ENCODE peak calls at places on chromosomes 6 and 20, in ten cellular contexts. F is Peyer's patch, R is neural progenitor cell, U is psoas muscle, T is A549, A is prostate gland, K is A673, X is esophagus squamous epithelium, B is thoracic aorta, G is esophagus muscularis mucosa. P is an unnamed sample. For H3K4me1, the result is how much of the 10 kb centered on the place peaks cover.

GRCh38 chr6:24719125-24719931 is at the start of gene C6orf62:
- DNase-seq in F (peak), R (peak), U (no peak), T (peak), A (no peak), K (peak), X (no peak), B (no peak), G (no peak), P (peak)

GRCh38 chr20:31490752-31491151 is 15.7 kb downstream of the REM1 start:
- DNase-seq in F (no peak), R (no peak), U (no peak), T (no peak), A (no peak), K (no peak), X (no peak), B (no peak), G (no peak), P (no peak)

GRCh38 chr6:79377830-79378460 is 143.5 kb upstream of the HMGN3 start:
- DNase-seq in F (no peak), R (no peak), U (no peak), T (no peak), A (no peak), K (no peak), X (no peak), B (no peak), G (no peak), P (no peak)

GRCh38 chr20:31641391-31641790 is 3.7 kb downstream of the COX4I2 start:
- DNase-seq in F (no peak), R (no peak), U (no peak), T (no peak), A (no peak), K (no peak), X (no peak), B (no peak), G (no peak), P (no peak)

GRCh38 chr20:49267327-49267726 is 10.5 kb downstream of the ZNFX1 start:
- DNase-seq in F (no peak), R (no peak), U (no peak), T (no peak), A (no peak), K (no peak), X (no peak), B (no peak), G (no peak), P (no peak)

GRCh38 chr20:49586967-49587587 is 19.1 kb upstream of the PTGIS start:
- DNase-seq in F (no peak), R (no peak), U (no peak), T (no peak), A (no peak), K (no peak), X (no peak), B (no peak), G (no peak), P (no peak)

GRCh38 chr6:84967389-84967788 is 203.0 kb upstream of the TBX18 start:
- DNase-seq in F (no peak), R (peak), U (no peak), T (peak), A (no peak), K (peak), X (no peak), B (no peak), G (no peak), P (no peak)

GRCh38 chr6:140379919-140380318 is 1005.5 kb upstream of the CITED2 start:
- DNase-seq in F (no peak), R (no peak), U (no peak), T (no peak), A (no peak), K (no peak), X (no peak), B (no peak), G (no peak), P (no peak)

GRCh38 chr6:54695815-54696214 is 150.8 kb upstream of the FAM83B start:
- DNase-seq in F (no peak), R (no peak), U (no peak), T (no peak), A (no peak), K (no peak), X (no peak), B (no peak), G (no peak), P (no peak)

GRCh38 chr6:54700158-54700557 is 146.4 kb upstream of the FAM83B start:
- DNase-seq in F (no peak), R (no peak), U (no peak), T (no peak), A (no peak), K (no peak), X (no peak), B (no peak), G (no peak), P (no peak)

GRCh38 chr6:54698974-54699373 is 147.6 kb upstream of the FAM83B start:
- DNase-seq in F (no peak), R (no peak), U (no peak), T (no peak), A (no peak), K (no peak), X (no peak), B (no peak), G (no peak), P (no peak)

GRCh38 chr6:54694928-54695532 is 151.5 kb upstream of the FAM83B start:
- DNase-seq in F (no peak), R (no peak), U (no peak), T (no peak), A (no peak), K (no peak), X (no peak), B (no peak), G (no peak), P (no peak)

DNA sequence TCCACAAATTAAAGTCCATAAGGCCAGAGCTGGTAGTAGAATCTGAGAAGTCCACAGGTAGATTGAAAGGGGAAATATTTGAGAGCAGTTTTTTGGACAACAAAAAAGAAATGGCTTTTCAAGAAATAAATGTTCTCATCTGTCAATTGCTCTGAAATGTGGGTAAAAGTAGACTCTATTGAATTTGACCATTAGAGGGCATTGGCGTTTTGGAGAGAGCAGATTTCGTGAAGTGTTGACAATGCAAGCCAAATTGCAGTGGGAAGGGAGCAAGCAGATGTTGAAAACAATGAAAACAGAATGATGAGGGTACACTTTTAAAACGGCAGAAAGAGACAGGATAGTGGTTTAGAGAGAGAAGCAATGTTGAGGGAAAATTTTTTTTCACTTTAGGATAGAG is 149.1 kb upstream of the FAM83B start:
- DNase-seq in F (no peak), R (no peak), U (no peak), T (no peak), A (no peak), K (peak), X (no peak), B (no peak), G (no peak), P (no peak)
- TF ChIP-seq CTCF in F (peak), R (peak), U (no peak), T (peak), A (no peak), K (peak), X (peak), B (no peak), G (no peak), P (peak)

GRCh38 chr6:108652375-108652774 is 91.7 kb downstream of the FOXO3 start:
- DNase-seq in F (no peak), R (no peak), U (no peak), T (no peak), A (no peak), K (no peak), X (no peak), B (no peak), G (no peak), P (no peak)

GRCh38 chr6:108650325-108650724 is 89.6 kb downstream of the FOXO3 start:
- DNase-seq in F (no peak), R (no peak), U (no peak), T (no peak), A (no peak), K (no peak), X (no peak), B (no peak), G (no peak), P (no peak)

GRCh38 chr6:108650781-108651180 is 90.1 kb downstream of the FOXO3 start:
- DNase-seq in F (no peak), R (no peak), U (no peak), T (no peak), A (no peak), K (peak), X (no peak), B (no peak), G (no peak), P (no peak)

GRCh38 chr6:108651781-108652227 is 91.1 kb downstream of the FOXO3 start:
- DNase-seq in F (no peak), R (no peak), U (peak), T (no peak), A (peak), K (no peak), X (no peak), B (peak), G (no peak), P (peak)

DNA sequence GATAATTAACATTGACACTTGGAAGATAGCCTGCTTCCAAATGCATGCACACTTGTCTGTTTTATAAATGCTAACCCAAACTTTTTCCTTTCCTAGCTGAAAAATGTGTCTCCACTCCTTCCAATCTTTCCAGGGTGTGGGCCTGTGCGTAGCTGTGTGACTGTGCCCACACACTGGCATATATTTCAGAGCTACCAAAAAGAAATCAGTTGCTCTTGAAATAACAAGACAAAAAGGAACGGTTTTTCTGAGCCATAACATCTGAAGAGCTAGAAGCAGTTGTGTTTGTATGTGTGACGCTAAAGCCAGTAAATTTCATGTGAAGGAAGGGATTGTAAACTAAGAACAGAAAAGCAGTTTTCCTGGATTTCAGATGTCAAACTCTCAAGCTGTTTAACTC is 90.6 kb downstream of the FOXO3 start:
- DNase-seq in F (no peak), R (no peak), U (no peak), T (no peak), A (no peak), K (no peak), X (no peak), B (no peak), G (no peak), P (no peak)
- H3K4me1 ChIP-seq in F (under half), R (under half), U (half or more), T (under half), A (under half), K (under half), X (half or more), B (half or more), G (half or more), P (under half)

DNA sequence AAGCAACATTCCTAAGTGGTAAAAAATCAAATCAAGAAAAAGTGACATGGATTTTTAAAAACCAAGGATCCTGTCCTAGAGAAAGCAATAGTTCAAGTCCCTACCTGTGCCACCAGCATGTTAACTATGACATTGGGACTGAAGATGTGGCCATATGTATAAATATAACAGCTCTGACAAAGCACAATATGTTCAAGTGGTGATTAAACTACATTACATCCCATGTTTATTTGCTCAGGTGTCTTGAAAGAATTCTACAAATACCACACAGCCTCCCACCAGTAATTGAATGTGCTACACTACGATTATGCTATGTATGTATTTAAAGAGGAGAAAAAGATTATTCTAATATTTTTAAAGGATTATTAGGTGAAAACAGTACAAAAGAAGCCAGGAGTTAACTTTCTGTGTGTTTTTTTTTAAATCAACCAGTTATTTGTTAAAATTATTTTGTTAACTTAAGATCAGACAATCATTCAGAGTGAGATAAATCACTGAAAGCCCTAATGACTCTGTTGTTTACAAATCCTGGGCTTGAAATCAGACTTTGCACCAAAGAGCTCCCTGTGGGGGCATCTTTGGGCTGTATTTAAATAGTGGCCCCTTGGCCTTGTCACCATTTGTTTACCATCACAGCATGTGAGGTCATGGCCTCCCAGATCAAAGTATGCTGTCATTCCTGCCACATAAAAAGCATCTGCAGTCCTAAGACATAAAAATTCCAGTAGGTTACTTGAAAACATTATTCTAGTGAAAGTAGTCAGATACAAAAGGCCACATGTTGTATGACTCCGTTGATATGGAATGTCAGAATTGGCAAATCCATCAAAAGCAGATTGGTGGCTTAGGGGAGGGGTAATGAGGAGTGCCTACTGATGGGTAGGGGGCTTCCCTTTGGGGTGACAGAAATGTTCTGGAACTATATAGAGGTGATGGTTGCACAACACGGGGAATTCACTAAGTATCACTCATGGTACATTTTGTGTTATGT is 17.1 kb downstream of the TTLL2 start:
- DNase-seq in F (no peak), R (no peak), U (no peak), T (no peak), A (no peak), K (no peak), X (no peak), B (no peak), G (no peak), P (no peak)
- TF ChIP-seq CTCF in F (no peak), R (no peak), U (no peak), T (no peak), A (no peak), K (no peak), X (no peak), B (no peak), G (no peak), P (no peak)

DNA sequence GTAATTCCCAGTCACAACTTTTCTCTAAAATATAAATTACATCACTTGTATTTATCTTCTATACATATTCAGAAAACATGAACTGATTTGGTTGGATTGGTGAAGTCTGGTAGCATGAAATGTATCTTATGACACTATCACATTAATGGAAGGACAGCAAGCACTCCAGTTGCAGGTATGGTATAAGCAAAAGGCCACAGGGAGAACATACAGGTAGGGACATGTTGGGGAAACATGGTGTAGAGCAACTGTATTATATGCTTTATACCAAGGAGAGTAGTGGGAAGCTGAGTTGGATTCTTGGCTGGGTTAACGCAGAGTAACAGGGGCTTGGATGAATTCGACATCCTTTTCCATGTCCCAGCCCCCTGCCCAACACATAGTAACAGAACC is 1.4 kb upstream of the VARS1 start:
- DNase-seq in F (no peak), R (no peak), U (no peak), T (no peak), A (no peak), K (no peak), X (no peak), B (no peak), G (no peak), P (no peak)
- H3K4me1 ChIP-seq in F (under half), R (under half), U (under half), T (under half), A (under half), K (under half), X (half or more), B (under half), G (under half), P (under half)

GRCh38 chr20:50642288-50642803 is 49.0 kb downstream of the RIPOR3 start:
- DNase-seq in F (no peak), R (peak), U (no peak), T (no peak), A (no peak), K (peak), X (no peak), B (no peak), G (no peak), P (no peak)

GRCh38 chr20:50645253-50646068 is 45.9 kb downstream of the RIPOR3 start:
- DNase-seq in F (peak), R (peak), U (peak), T (peak), A (peak), K (peak), X (no peak), B (no peak), G (peak), P (peak)

GRCh38 chr20:50648651-50649050 is 42.7 kb downstream of the RIPOR3 start:
- DNase-seq in F (no peak), R (no peak), U (no peak), T (no peak), A (no peak), K (no peak), X (no peak), B (no peak), G (no peak), P (no peak)

GRCh38 chr20:50649587-50649986 is 41.8 kb downstream of the RIPOR3 start:
- DNase-seq in F (no peak), R (no peak), U (peak), T (no peak), A (no peak), K (no peak), X (no peak), B (no peak), G (no peak), P (no peak)

GRCh38 chr20:50646483-50646996 is 44.8 kb downstream of the RIPOR3 start:
- DNase-seq in F (no peak), R (no peak), U (no peak), T (no peak), A (no peak), K (no peak), X (no peak), B (no peak), G (no peak), P (no peak)
- TF ChIP-seq CTCF in F (no peak), R (no peak), U (peak), T (peak), A (no peak), K (peak), X (peak), B (no peak), G (no peak), P (no peak)

GRCh38 chr6:166586424-166587156 is at the start of gene RAMACL:
- DNase-seq in F (no peak), R (peak), U (no peak), T (peak), A (no peak), K (peak), X (no peak), B (no peak), G (no peak), P (no peak)

GRCh38 chr6:166589334-166589731 is 2.9 kb upstream of the RAMACL start:
- DNase-seq in F (no peak), R (no peak), U (no peak), T (no peak), A (no peak), K (no peak), X (no peak), B (no peak), G (no peak), P (no peak)

GRCh38 chr6:166589786-166590574 is 3.5 kb upstream of the RAMACL start:
- DNase-seq in F (no peak), R (no peak), U (no peak), T (no peak), A (no peak), K (no peak), X (no peak), B (no peak), G (no peak), P (no peak)

GRCh38 chr6:166588691-166589333 is 2.3 kb upstream of the RAMACL start:
- DNase-seq in F (no peak), R (no peak), U (no peak), T (no peak), A (no peak), K (peak), X (no peak), B (no peak), G (no peak), P (no peak)

GRCh38 chr6:166587631-166588413 is 1.3 kb upstream of the RAMACL start:
- DNase-seq in F (no peak), R (peak), U (no peak), T (no peak), A (no peak), K (no peak), X (no peak), B (no peak), G (no peak), P (no peak)
- H3K4me1 ChIP-seq in F (under half), R (under half), U (under half), T (under half), A (under half), K (under half), X (under half), B (under half), G (under half), P (under half)

GRCh38 chr20:45293041-45294002 is 13.3 kb upstream of the RBPJL start:
- DNase-seq in F (peak), R (peak), U (peak), T (peak), A (peak), K (peak), X (no peak), B (peak), G (peak), P (peak)
- TF ChIP-seq CTCF in F (peak), R (peak), U (peak), T (peak), A (peak), K (peak), X (peak), B (peak), G (peak), P (peak)

GRCh38 chr6:3742426-3743344 is 8.8 kb downstream of the PXDC1 start:
- DNase-seq in F (peak), R (peak), U (peak), T (peak), A (peak), K (peak), X (peak), B (no peak), G (peak), P (peak)
- H3K4me1 ChIP-seq in F (under half), R (under half), U (half or more), T (under half), A (under half), K (under half), X (half or more), B (half or more), G (half or more), P (under half)

DNA sequence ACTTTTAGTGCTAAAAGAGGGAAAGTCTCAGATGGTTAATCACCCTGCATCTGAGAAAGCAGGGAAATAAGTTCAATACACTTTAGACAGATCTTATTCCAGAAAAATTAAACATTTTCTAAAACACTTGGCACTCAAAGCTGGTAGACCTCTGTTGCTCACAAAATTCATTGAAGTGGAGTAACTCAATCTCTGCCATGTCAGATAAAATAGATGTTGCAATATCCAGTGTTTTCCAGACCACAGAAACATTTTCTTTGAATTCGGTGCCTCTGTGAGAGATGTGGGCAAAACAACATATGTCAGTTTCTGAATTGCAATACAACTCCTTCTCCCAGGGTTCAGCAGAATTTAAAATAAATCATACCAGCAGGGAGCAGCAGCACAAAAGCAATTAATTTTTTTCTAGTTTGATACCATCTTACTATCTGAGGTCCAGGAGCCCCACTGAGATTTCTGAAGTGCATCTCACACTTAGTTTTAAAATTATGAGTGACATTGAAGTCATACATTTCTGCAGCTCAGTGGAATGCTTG is 11.3 kb upstream of the PKHD1 start:
- DNase-seq in F (no peak), R (no peak), U (no peak), T (no peak), A (no peak), K (peak), X (no peak), B (no peak), G (no peak), P (no peak)
- TF ChIP-seq CTCF in F (no peak), R (no peak), U (peak), T (no peak), A (no peak), K (peak), X (no peak), B (no peak), G (no peak), P (no peak)